ENCODE peak calls at places on chromosomes 13 and 19, in ten cellular contexts. One of them, this sample, is unnamed.

GRCh38 chr19:45528149-45528743 is 21.0 kb downstream of the VASP start:
- DNase-seq in AG04449: no peak
- DNase-seq in tibial nerve: no peak
- DNase-seq in MM.1S: no peak
- DNase-seq in pancreas: no peak
- DNase-seq in endodermal cell: peak
- DNase-seq in H7: peak
- DNase-seq in astrocyte of the spinal cord: peak
- DNase-seq in foreskin fibroblast: no peak
- DNase-seq in heart left ventricle: peak
- DNase-seq in this sample: no peak

GRCh38 chr13:114119196-114119595 is 13.2 kb downstream of the RASA3 start:
- DNase-seq in AG04449: no peak
- DNase-seq in tibial nerve: no peak
- DNase-seq in MM.1S: no peak
- DNase-seq in pancreas: no peak
- DNase-seq in endodermal cell: peak
- DNase-seq in H7: peak
- DNase-seq in astrocyte of the spinal cord: peak
- DNase-seq in foreskin fibroblast: peak
- DNase-seq in heart left ventricle: peak
- DNase-seq in this sample: no peak

GRCh38 chr13:34430294-34430693 is 511.8 kb upstream of the NBEA start:
- DNase-seq in AG04449: no peak
- DNase-seq in tibial nerve: no peak
- DNase-seq in MM.1S: no peak
- DNase-seq in pancreas: no peak
- DNase-seq in endodermal cell: no peak
- DNase-seq in H7: no peak
- DNase-seq in astrocyte of the spinal cord: peak
- DNase-seq in foreskin fibroblast: peak
- DNase-seq in heart left ventricle: no peak
- DNase-seq in this sample: no peak

GRCh38 chr13:105894711-105895110 is 640.8 kb downstream of the EFNB2 start:
- DNase-seq in AG04449: no peak
- DNase-seq in tibial nerve: no peak
- DNase-seq in MM.1S: no peak
- DNase-seq in pancreas: no peak
- DNase-seq in endodermal cell: no peak
- DNase-seq in H7: no peak
- DNase-seq in astrocyte of the spinal cord: no peak
- DNase-seq in foreskin fibroblast: no peak
- DNase-seq in heart left ventricle: no peak
- DNase-seq in this sample: no peak

GRCh38 chr19:31568724-31569123 is 219.5 kb upstream of the TSHZ3 start:
- DNase-seq in AG04449: no peak
- DNase-seq in tibial nerve: no peak
- DNase-seq in MM.1S: no peak
- DNase-seq in pancreas: no peak
- DNase-seq in endodermal cell: peak
- DNase-seq in H7: no peak
- DNase-seq in astrocyte of the spinal cord: no peak
- DNase-seq in foreskin fibroblast: no peak
- DNase-seq in heart left ventricle: no peak
- DNase-seq in this sample: no peak

GRCh38 chr13:77325371-77325941 is 1.4 kb downstream of the MYCBP2 start:
- DNase-seq in AG04449: no peak
- DNase-seq in tibial nerve: no peak
- DNase-seq in MM.1S: peak
- DNase-seq in pancreas: no peak
- DNase-seq in endodermal cell: no peak
- DNase-seq in H7: no peak
- DNase-seq in astrocyte of the spinal cord: peak
- DNase-seq in foreskin fibroblast: no peak
- DNase-seq in heart left ventricle: no peak
- DNase-seq in this sample: no peak

GRCh38 chr19:1392939-1393530 is 8.3 kb downstream of the GAMT start:
- DNase-seq in AG04449: no peak
- DNase-seq in tibial nerve: no peak
- DNase-seq in MM.1S: no peak
- DNase-seq in pancreas: no peak
- DNase-seq in endodermal cell: no peak
- DNase-seq in H7: no peak
- DNase-seq in astrocyte of the spinal cord: no peak
- DNase-seq in foreskin fibroblast: no peak
- DNase-seq in heart left ventricle: no peak
- DNase-seq in this sample: no peak

GRCh38 chr19:13795595-13796300 is 505 bp downstream of the ZSWIM4 start:
- DNase-seq in AG04449: no peak
- DNase-seq in tibial nerve: no peak
- DNase-seq in MM.1S: no peak
- DNase-seq in pancreas: peak
- DNase-seq in endodermal cell: peak
- DNase-seq in H7: peak
- DNase-seq in astrocyte of the spinal cord: no peak
- DNase-seq in foreskin fibroblast: no peak
- DNase-seq in heart left ventricle: no peak
- DNase-seq in this sample: no peak

GRCh38 chr13:30186644-30187431 is 120.5 kb downstream of the KATNAL1 start:
- DNase-seq in AG04449: no peak
- DNase-seq in tibial nerve: no peak
- DNase-seq in MM.1S: no peak
- DNase-seq in pancreas: no peak
- DNase-seq in endodermal cell: no peak
- DNase-seq in H7: peak
- DNase-seq in astrocyte of the spinal cord: peak
- DNase-seq in foreskin fibroblast: no peak
- DNase-seq in heart left ventricle: no peak
- DNase-seq in this sample: no peak

GRCh38 chr13:33697936-33698335 is 120.0 kb upstream of the RFC3 start:
- DNase-seq in AG04449: no peak
- DNase-seq in tibial nerve: no peak
- DNase-seq in MM.1S: no peak
- DNase-seq in pancreas: no peak
- DNase-seq in endodermal cell: no peak
- DNase-seq in H7: no peak
- DNase-seq in astrocyte of the spinal cord: no peak
- DNase-seq in foreskin fibroblast: no peak
- DNase-seq in heart left ventricle: no peak
- DNase-seq in this sample: no peak

GRCh38 chr19:45154064-45154827 is 6.5 kb downstream of the NKPD1 start:
- DNase-seq in AG04449: peak
- DNase-seq in tibial nerve: no peak
- DNase-seq in MM.1S: no peak
- DNase-seq in pancreas: no peak
- DNase-seq in endodermal cell: no peak
- DNase-seq in H7: no peak
- DNase-seq in astrocyte of the spinal cord: peak
- DNase-seq in foreskin fibroblast: peak
- DNase-seq in heart left ventricle: peak
- DNase-seq in this sample: no peak

GRCh38 chr13:45851171-45851889 is at the start of gene SIAH3:
- DNase-seq in AG04449: no peak
- DNase-seq in tibial nerve: peak
- DNase-seq in MM.1S: no peak
- DNase-seq in pancreas: no peak
- DNase-seq in endodermal cell: peak
- DNase-seq in H7: peak
- DNase-seq in astrocyte of the spinal cord: no peak
- DNase-seq in foreskin fibroblast: no peak
- DNase-seq in heart left ventricle: no peak
- DNase-seq in this sample: no peak

GRCh38 chr13:45847554-45848224 is 3.9 kb downstream of the SIAH3 start:
- DNase-seq in AG04449: no peak
- DNase-seq in tibial nerve: peak
- DNase-seq in MM.1S: peak
- DNase-seq in pancreas: no peak
- DNase-seq in endodermal cell: peak
- DNase-seq in H7: no peak
- DNase-seq in astrocyte of the spinal cord: no peak
- DNase-seq in foreskin fibroblast: no peak
- DNase-seq in heart left ventricle: no peak
- DNase-seq in this sample: peak

GRCh38 chr13:45849408-45849807 is 2.1 kb downstream of the SIAH3 start:
- DNase-seq in AG04449: no peak
- DNase-seq in tibial nerve: no peak
- DNase-seq in MM.1S: no peak
- DNase-seq in pancreas: no peak
- DNase-seq in endodermal cell: no peak
- DNase-seq in H7: no peak
- DNase-seq in astrocyte of the spinal cord: no peak
- DNase-seq in foreskin fibroblast: no peak
- DNase-seq in heart left ventricle: no peak
- DNase-seq in this sample: no peak

GRCh38 chr13:45846681-45847080 is 4.9 kb downstream of the SIAH3 start:
- DNase-seq in AG04449: no peak
- DNase-seq in tibial nerve: no peak
- DNase-seq in MM.1S: no peak
- DNase-seq in pancreas: no peak
- DNase-seq in endodermal cell: no peak
- DNase-seq in H7: no peak
- DNase-seq in astrocyte of the spinal cord: no peak
- DNase-seq in foreskin fibroblast: no peak
- DNase-seq in heart left ventricle: no peak
- DNase-seq in this sample: no peak

GRCh38 chr13:45850020-45850613 is 1.4 kb downstream of the SIAH3 start:
- DNase-seq in AG04449: no peak
- DNase-seq in tibial nerve: no peak
- DNase-seq in MM.1S: no peak
- DNase-seq in pancreas: no peak
- DNase-seq in endodermal cell: peak
- DNase-seq in H7: peak
- DNase-seq in astrocyte of the spinal cord: no peak
- DNase-seq in foreskin fibroblast: no peak
- DNase-seq in heart left ventricle: no peak
- DNase-seq in this sample: no peak
- H3K4me3 ChIP-seq in AG04449: no peak
- H3K4me3 ChIP-seq in tibial nerve: no peak
- H3K4me3 ChIP-seq in MM.1S: no peak
- H3K4me3 ChIP-seq in pancreas: no peak
- H3K4me3 ChIP-seq in endodermal cell: peak
- H3K4me3 ChIP-seq in H7: no peak
- H3K4me3 ChIP-seq in astrocyte of the spinal cord: no peak
- H3K4me3 ChIP-seq in foreskin fibroblast: no peak
- H3K4me3 ChIP-seq in heart left ventricle: no peak
- H3K4me3 ChIP-seq in this sample: no peak

GRCh38 chr19:56014765-56015164 is 28.2 kb downstream of the NLRP5 start:
- DNase-seq in AG04449: no peak
- DNase-seq in tibial nerve: no peak
- DNase-seq in MM.1S: no peak
- DNase-seq in pancreas: no peak
- DNase-seq in endodermal cell: no peak
- DNase-seq in H7: no peak
- DNase-seq in astrocyte of the spinal cord: no peak
- DNase-seq in foreskin fibroblast: no peak
- DNase-seq in heart left ventricle: no peak
- DNase-seq in this sample: no peak

GRCh38 chr19:56015756-56016155 is 29.2 kb downstream of the NLRP5 start:
- DNase-seq in AG04449: no peak
- DNase-seq in tibial nerve: no peak
- DNase-seq in MM.1S: peak
- DNase-seq in pancreas: no peak
- DNase-seq in endodermal cell: no peak
- DNase-seq in H7: no peak
- DNase-seq in astrocyte of the spinal cord: no peak
- DNase-seq in foreskin fibroblast: peak
- DNase-seq in heart left ventricle: no peak
- DNase-seq in this sample: peak
- H3K4me3 ChIP-seq in AG04449: no peak
- H3K4me3 ChIP-seq in tibial nerve: no peak
- H3K4me3 ChIP-seq in MM.1S: no peak
- H3K4me3 ChIP-seq in pancreas: no peak
- H3K4me3 ChIP-seq in endodermal cell: no peak
- H3K4me3 ChIP-seq in H7: no peak
- H3K4me3 ChIP-seq in astrocyte of the spinal cord: no peak
- H3K4me3 ChIP-seq in foreskin fibroblast: no peak
- H3K4me3 ChIP-seq in heart left ventricle: no peak
- H3K4me3 ChIP-seq in this sample: no peak

DNA sequence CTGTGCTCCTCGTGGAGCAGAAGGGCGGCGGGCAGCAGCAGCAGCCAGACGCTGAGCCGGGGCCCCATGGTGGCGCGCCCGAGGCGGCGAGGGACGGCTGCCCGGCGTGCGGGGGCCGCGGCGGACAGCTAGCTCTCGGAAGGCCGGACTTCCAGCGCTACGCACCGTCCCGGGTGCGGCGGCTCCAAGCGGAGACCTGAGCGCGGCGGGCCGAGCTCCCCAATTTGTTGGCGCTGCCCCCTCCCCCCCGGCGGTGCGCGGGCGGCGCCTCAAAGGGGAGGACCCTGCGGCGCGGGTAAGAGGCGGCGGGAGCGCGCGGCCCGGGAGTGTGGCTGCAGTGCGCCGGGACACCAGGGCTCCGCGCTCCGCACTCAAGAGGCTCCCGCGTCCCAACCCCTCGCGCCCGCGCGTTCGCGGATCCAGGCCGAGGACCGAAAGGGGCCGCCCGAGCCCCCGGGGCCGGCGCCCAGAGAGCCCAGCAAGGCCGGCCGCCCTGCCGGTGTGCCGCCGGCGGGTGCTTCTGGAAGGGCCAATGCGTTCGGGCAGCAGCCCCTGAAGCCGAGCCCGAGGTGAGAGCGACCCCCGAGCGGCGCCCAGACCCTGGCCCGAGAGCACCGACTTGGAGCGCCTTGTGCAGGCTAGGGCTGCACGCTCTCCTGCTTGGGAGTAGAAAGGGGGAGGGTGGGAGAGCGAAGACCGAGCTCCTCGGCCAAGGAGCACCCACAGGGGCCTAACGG is at the start of the genes COL4A1 and COL4A2:
- DNase-seq in AG04449: no peak
- DNase-seq in tibial nerve: peak
- DNase-seq in MM.1S: no peak
- DNase-seq in pancreas: peak
- DNase-seq in endodermal cell: peak
- DNase-seq in H7: peak
- DNase-seq in astrocyte of the spinal cord: peak
- DNase-seq in foreskin fibroblast: peak
- DNase-seq in heart left ventricle: peak
- DNase-seq in this sample: no peak
- H3K4me3 ChIP-seq in AG04449: peak
- H3K4me3 ChIP-seq in tibial nerve: peak
- H3K4me3 ChIP-seq in MM.1S: no peak
- H3K4me3 ChIP-seq in pancreas: peak
- H3K4me3 ChIP-seq in endodermal cell: peak
- H3K4me3 ChIP-seq in H7: peak
- H3K4me3 ChIP-seq in astrocyte of the spinal cord: peak
- H3K4me3 ChIP-seq in foreskin fibroblast: peak
- H3K4me3 ChIP-seq in heart left ventricle: peak
- H3K4me3 ChIP-seq in this sample: no peak

DNA sequence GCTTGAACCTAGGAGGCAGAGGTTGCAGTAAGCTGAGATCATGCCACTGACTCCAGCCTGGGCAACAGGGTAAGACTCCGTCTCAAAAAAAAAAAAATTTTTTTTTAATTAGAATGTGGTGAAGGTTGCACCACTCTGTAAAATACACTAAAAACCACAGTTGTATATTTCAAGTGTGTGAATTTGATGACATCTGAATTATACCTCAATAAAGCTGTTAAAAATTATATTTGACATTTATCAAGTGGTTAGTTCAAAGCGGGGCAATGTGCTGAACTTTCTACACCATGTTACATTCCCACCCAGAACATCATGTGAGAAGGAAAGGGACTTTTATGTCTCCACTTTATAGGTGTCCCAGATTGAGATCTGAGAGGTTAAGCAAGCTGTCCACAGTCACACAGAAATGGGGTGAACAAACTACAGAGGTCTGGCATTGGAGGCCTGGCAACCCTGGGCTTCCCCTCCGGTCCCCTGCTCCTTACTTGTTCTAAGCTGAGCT is 5.9 kb upstream of the S1PR5 start:
- DNase-seq in AG04449: no peak
- DNase-seq in tibial nerve: no peak
- DNase-seq in MM.1S: no peak
- DNase-seq in pancreas: no peak
- DNase-seq in endodermal cell: no peak
- DNase-seq in H7: no peak
- DNase-seq in astrocyte of the spinal cord: no peak
- DNase-seq in foreskin fibroblast: no peak
- DNase-seq in heart left ventricle: no peak
- DNase-seq in this sample: no peak
- H3K4me3 ChIP-seq in AG04449: no peak
- H3K4me3 ChIP-seq in tibial nerve: no peak
- H3K4me3 ChIP-seq in MM.1S: no peak
- H3K4me3 ChIP-seq in pancreas: no peak
- H3K4me3 ChIP-seq in endodermal cell: no peak
- H3K4me3 ChIP-seq in H7: no peak
- H3K4me3 ChIP-seq in astrocyte of the spinal cord: no peak
- H3K4me3 ChIP-seq in foreskin fibroblast: no peak
- H3K4me3 ChIP-seq in heart left ventricle: no peak
- H3K4me3 ChIP-seq in this sample: no peak